ENCODE peak calls at places on chromosomes 7 and 10, in ten cellular contexts. U is GM04504; N is AG09309; C is ACHN; J is skeletal muscle cell; T is ovary; P is DMS 273 treated with DMSO at 0.1 percent for 48 hours; Z is stimulated activated CD4-positive, alpha-beta T cell treated with anti-CD3 and anti-CD28 coated beads, Interleukin-2, amount 100 ng/mL, for 48 hours; K is brain microvascular endothelial cell; D is Calu3. V is an unnamed sample.

GRCh38 chr7:95594185-95594584 is 2.1 kb downstream of the PDK4 start:
- DNase-seq in U (no peak), N (no peak), C (no peak), J (no peak), T (no peak), P (no peak), Z (no peak), K (no peak), D (no peak), V (no peak)

GRCh38 chr10:93712593-93712992 is 10.2 kb upstream of the FRA10AC1 start:
- DNase-seq in U (no peak), N (no peak), C (no peak), J (no peak), T (no peak), P (no peak), Z (no peak), K (no peak), D (no peak), V (no peak)

GRCh38 chr10:47035447-47036337 is 124.5 kb downstream of the PTPN20 start:
- DNase-seq in U (no peak), N (no peak), C (no peak), J (no peak), T (no peak), P (no peak), Z (no peak), K (no peak), D (no peak), V (no peak)

GRCh38 chr10:37976091-37976879 is at the start of gene ZNF25:
- DNase-seq in U (peak), N (peak), C (peak), J (peak), T (peak), P (peak), Z (peak), K (peak), D (peak), V (peak)

GRCh38 chr7:132655071-132655761 is 78.9 kb upstream of the PLXNA4 start:
- DNase-seq in U (no peak), N (no peak), C (no peak), J (peak), T (no peak), P (no peak), Z (peak), K (peak), D (no peak), V (peak)

GRCh38 chr10:29119374-29119773 is 169.5 kb upstream of the LYZL1 start:
- DNase-seq in U (no peak), N (no peak), C (peak), J (no peak), T (peak), P (no peak), Z (peak), K (no peak), D (peak), V (peak)

GRCh38 chr10:11377267-11377666 is 234.2 kb downstream of the USP6NL start:
- DNase-seq in U (no peak), N (no peak), C (no peak), J (no peak), T (no peak), P (no peak), Z (no peak), K (no peak), D (no peak), V (no peak)

GRCh38 chr10:101481256-101481655 is 106.8 kb downstream of the POLL start:
- DNase-seq in U (no peak), N (no peak), C (no peak), J (no peak), T (no peak), P (peak), Z (no peak), K (no peak), D (no peak), V (no peak)

GRCh38 chr10:3186365-3186764 is 13.8 kb upstream of the PITRM1 start:
- DNase-seq in U (no peak), N (no peak), C (no peak), J (no peak), T (no peak), P (no peak), Z (peak), K (no peak), D (no peak), V (no peak)

GRCh38 chr7:17991866-17992648 is 35.6 kb downstream of the PRPS1L1 start:
- DNase-seq in U (no peak), N (no peak), C (no peak), J (no peak), T (no peak), P (no peak), Z (no peak), K (no peak), D (no peak), V (peak)

GRCh38 chr7:30613366-30614325 is 19.0 kb downstream of the GARS1 start:
- DNase-seq in U (no peak), N (no peak), C (no peak), J (no peak), T (no peak), P (no peak), Z (no peak), K (no peak), D (no peak), V (no peak)

GRCh38 chr7:141654551-141654950 is 47.4 kb downstream of the DENND11 start:
- DNase-seq in U (peak), N (peak), C (peak), J (no peak), T (peak), P (peak), Z (peak), K (peak), D (peak), V (peak)

GRCh38 chr10:77909755-77910375 is 16.7 kb downstream of the DLG5 start:
- DNase-seq in U (no peak), N (peak), C (no peak), J (peak), T (peak), P (no peak), Z (no peak), K (peak), D (peak), V (no peak)

GRCh38 chr7:45404622-45405021 is 169.5 kb upstream of the ADCY1 start:
- DNase-seq in U (no peak), N (no peak), C (no peak), J (no peak), T (no peak), P (no peak), Z (no peak), K (no peak), D (no peak), V (no peak)

GRCh38 chr10:2885276-2885955 is 181.9 kb upstream of the PFKP start:
- DNase-seq in U (no peak), N (no peak), C (no peak), J (no peak), T (no peak), P (no peak), Z (no peak), K (no peak), D (no peak), V (no peak)

GRCh38 chr7:84697506-84697905 is 489.4 kb downstream of the SEMA3D start:
- DNase-seq in U (peak), N (peak), C (no peak), J (peak), T (no peak), P (no peak), Z (no peak), K (peak), D (no peak), V (no peak)

GRCh38 chr10:124494050-124494807 is 32.6 kb downstream of the LHPP start:
- DNase-seq in U (no peak), N (no peak), C (no peak), J (no peak), T (no peak), P (no peak), Z (no peak), K (no peak), D (no peak), V (no peak)

GRCh38 chr10:125076891-125077643 is 83.3 kb downstream of the CTBP2 start:
- DNase-seq in U (no peak), N (no peak), C (no peak), J (no peak), T (no peak), P (no peak), Z (no peak), K (peak), D (no peak), V (no peak)

GRCh38 chr10:13491747-13492360 is 37.0 kb downstream of the BEND7 start:
- DNase-seq in U (no peak), N (no peak), C (no peak), J (no peak), T (no peak), P (no peak), Z (no peak), K (no peak), D (no peak), V (no peak)

GRCh38 chr10:129877773-129878371 is 86.2 kb downstream of the EBF3 start:
- DNase-seq in U (no peak), N (no peak), C (peak), J (no peak), T (no peak), P (no peak), Z (peak), K (no peak), D (peak), V (peak)

GRCh38 chr10:116254422-116255152 is 18.4 kb downstream of the GFRA1 start:
- DNase-seq in U (no peak), N (no peak), C (no peak), J (peak), T (no peak), P (no peak), Z (no peak), K (no peak), D (no peak), V (peak)

GRCh38 chr7:36852017-36852416 is 127.7 kb upstream of the AOAH start:
- DNase-seq in U (no peak), N (no peak), C (no peak), J (no peak), T (no peak), P (no peak), Z (peak), K (no peak), D (no peak), V (no peak)

GRCh38 chr7:124724516-124725192 is 40.9 kb downstream of the GPR37 start:
- DNase-seq in U (no peak), N (no peak), C (no peak), J (no peak), T (no peak), P (no peak), Z (no peak), K (no peak), D (no peak), V (no peak)

GRCh38 chr10:127888526-127889312 is 4.0 kb downstream of the CLRN3 start:
- DNase-seq in U (no peak), N (no peak), C (no peak), J (no peak), T (no peak), P (no peak), Z (no peak), K (no peak), D (no peak), V (no peak)

GRCh38 chr7:110157631-110158362 is 933.1 kb upstream of the LRRN3 start:
- DNase-seq in U (no peak), N (no peak), C (peak), J (no peak), T (no peak), P (no peak), Z (no peak), K (no peak), D (no peak), V (peak)

GRCh38 chr10:80968903-80969302 is 431.2 kb downstream of the SH2D4B start:
- DNase-seq in U (no peak), N (no peak), C (no peak), J (no peak), T (no peak), P (no peak), Z (no peak), K (no peak), D (no peak), V (no peak)

GRCh38 chr7:135512135-135512887 is 2.4 kb upstream of the CNOT4 start:
- DNase-seq in U (no peak), N (no peak), C (peak), J (no peak), T (no peak), P (peak), Z (peak), K (peak), D (peak), V (peak)

GRCh38 chr10:6082496-6083395 is 6.1 kb upstream of the RBM17 start:
- DNase-seq in U (no peak), N (no peak), C (no peak), J (no peak), T (no peak), P (no peak), Z (no peak), K (no peak), D (no peak), V (no peak)

GRCh38 chr7:73831656-73832579 is 1.1 kb downstream of the CLDN4 start:
- DNase-seq in U (no peak), N (no peak), C (no peak), J (no peak), T (no peak), P (no peak), Z (no peak), K (no peak), D (peak), V (peak)

GRCh38 chr10:131901181-131901829 is 497 bp downstream of the PPP2R2D start:
- DNase-seq in U (no peak), N (no peak), C (peak), J (no peak), T (peak), P (no peak), Z (no peak), K (no peak), D (peak), V (peak)

GRCh38 chr10:3666525-3667302 is 118.3 kb downstream of the KLF6 start:
- DNase-seq in U (no peak), N (no peak), C (no peak), J (no peak), T (no peak), P (no peak), Z (no peak), K (no peak), D (no peak), V (no peak)

GRCh38 chr7:127317447-127317961 is 64.8 kb upstream of the GRM8 start:
- DNase-seq in U (no peak), N (no peak), C (no peak), J (peak), T (no peak), P (no peak), Z (no peak), K (no peak), D (no peak), V (no peak)

V was measured in GM23338.